ENCODE peak calls at places on chromosome 17, in six cellular contexts. G is ovary; M is effector memory CD4-positive, alpha-beta T cell; B is iPS DF 19.7; A is A549; V is stimulated activated CD8-positive, alpha-beta memory T cell treated with anti-CD3 and anti-CD28 coated beads, Interleukin-2, amount 100 ng/mL, for 1 hour. H is an unnamed sample.

GRCh38 chr17:9371019-9371418 is 204.6 kb downstream of the STX8 start:
- DNase-seq in G (no peak), B (no peak), M (no peak), V (no peak), A (peak), H (no peak)

GRCh38 chr17:7060165-7060890 is 16.4 kb upstream of the SLC16A11 start:
- DNase-seq in B (no peak), M (no peak), A (peak), G (no peak), V (no peak), H (no peak)

GRCh38 chr17:28494445-28495188 is 11.5 kb upstream of the FOXN1 start:
- DNase-seq in G (peak), M (peak), V (peak), B (peak), A (peak), H (peak)

GRCh38 chr17:31811021-31811565 is 48.0 kb downstream of the COPRS start:
- DNase-seq in A (no peak), B (no peak), V (no peak), M (no peak), G (no peak), H (no peak)

GRCh38 chr17:30594223-30594952 is 117.2 kb downstream of the GOSR1 start:
- DNase-seq in M (no peak), G (no peak), V (no peak), B (no peak), A (no peak), H (no peak)

GRCh38 chr17:6241381-6241780 is 171.2 kb downstream of the WSCD1 start:
- DNase-seq in V (no peak), M (no peak), G (no peak), A (peak), B (no peak), H (no peak)

GRCh38 chr17:36500745-36501225 is 14.3 kb downstream of the ZNHIT3 start:
- DNase-seq in V (no peak), M (no peak), A (no peak), G (no peak), B (no peak), H (no peak)

GRCh38 chr17:55160501-55160900 is 104.3 kb upstream of the HLF start:
- DNase-seq in A (no peak), B (no peak), G (no peak), M (no peak), V (no peak), H (no peak)

GRCh38 chr17:7027335-7027734 is 4.5 kb downstream of the BCL6B start:
- DNase-seq in A (no peak), M (no peak), G (no peak), V (no peak), B (no peak), H (no peak)